ENCODE peak calls at places on chromosomes 12 and 14, in seven cellular contexts. O, R, K, W, B, I and F are unnamed samples.

GRCh38 chr12:7023096-7023495 is 4.8 kb upstream of the LPCAT3 start:
- DNase-seq in O (no peak), K (no peak), B (no peak), W (no peak), I (no peak), R (no peak), F (no peak)

GRCh38 chr12:48817957-48818830 is at the start of gene CACNB3:
- DNase-seq in I (peak), O (peak), B (peak), R (peak), K (peak), W (peak), F (no peak)

GRCh38 chr12:120538281-120539156 is 4.4 kb downstream of the RNF10 start:
- DNase-seq in K (peak), R (peak), I (no peak), O (peak), B (peak), W (no peak), F (no peak)

GRCh38 chr14:90722590-90722989 is 93.6 kb downstream of the TTC7B start:
- DNase-seq in B (no peak), O (no peak), R (no peak), I (no peak), W (no peak), K (no peak), F (no peak)

GRCh38 chr12:113063396-113064350 is 7.1 kb downstream of the DTX1 start:
- DNase-seq in W (no peak), K (no peak), R (no peak), B (no peak), O (no peak), I (no peak), F (no peak)

GRCh38 chr14:101975231-101975630 is 10.9 kb downstream of the DYNC1H1 start:
- DNase-seq in O (no peak), W (no peak), B (no peak), I (no peak), K (no peak), R (no peak), F (no peak)

GRCh38 chr12:108789546-108789945 is 58.2 kb upstream of the CORO1C start:
- DNase-seq in W (no peak), B (no peak), O (no peak), R (no peak), K (no peak), I (no peak), F (no peak)

GRCh38 chr14:99531221-99532096 is 50.2 kb downstream of the CCNK start:
- DNase-seq in R (peak), W (no peak), O (no peak), K (peak), I (peak), B (no peak), F (no peak)

GRCh38 chr12:89525002-89525823 is 617 bp upstream of the GALNT4 start:
- DNase-seq in O (peak), K (peak), B (peak), I (peak), R (no peak), W (no peak), F (no peak)

GRCh38 chr12:52249041-52249461 is 16.0 kb downstream of the KRT7 start:
- DNase-seq in B (no peak), O (no peak), I (no peak), K (peak), R (no peak), W (no peak), F (no peak)

GRCh38 chr12:124780336-124780735 is 83.3 kb downstream of the SCARB1 start:
- DNase-seq in B (no peak), W (no peak), O (no peak), R (no peak), K (no peak), I (peak), F (no peak)

GRCh38 chr12:3704512-3705348 is 48.2 kb downstream of the CRACR2A start:
- DNase-seq in I (no peak), K (peak), B (no peak), R (no peak), O (no peak), W (no peak), F (no peak)

GRCh38 chr14:104289485-104289884 is 151.1 kb downstream of the KIF26A start:
- DNase-seq in W (no peak), O (no peak), R (no peak), B (no peak), I (no peak), K (no peak), F (no peak)

GRCh38 chr12:88142610-88142991 is 494 bp downstream of the TMTC3 start:
- DNase-seq in O (no peak), W (peak), I (peak), K (peak), R (no peak), B (peak), F (no peak)

GRCh38 chr12:20646239-20646827 is 48.8 kb upstream of the SLCO1C1 start:
- DNase-seq in R (peak), I (peak), K (peak), O (peak), W (no peak), B (peak), F (no peak)

GRCh38 chr14:73248294-73248868 is 11.1 kb downstream of the PAPLN start:
- DNase-seq in B (no peak), O (no peak), K (peak), W (no peak), R (peak), I (no peak), F (no peak)

GRCh38 chr12:57479043-57479375 is 657 bp downstream of the ARHGAP9 start:
- DNase-seq in K (no peak), B (no peak), O (no peak), W (no peak), I (no peak), R (no peak), F (no peak)

GRCh38 chr14:87898301-87898700 is 94.7 kb downstream of the GALC start:
- DNase-seq in W (no peak), B (no peak), O (no peak), I (no peak), K (no peak), R (no peak), F (no peak)

GRCh38 chr12:59904874-59905521 is 309.2 kb downstream of the SLC16A7 start:
- DNase-seq in K (peak), B (no peak), W (no peak), I (no peak), R (peak), O (no peak), F (no peak)

GRCh38 chr12:501722-502447 is 42.1 kb downstream of the B4GALNT3 start:
- DNase-seq in K (no peak), R (no peak), O (no peak), B (no peak), W (no peak), I (no peak), F (no peak)

GRCh38 chr12:14896477-14897184 is 11.0 kb upstream of the MGP start:
- DNase-seq in B (no peak), R (no peak), K (peak), I (no peak), W (no peak), O (no peak), F (no peak)

GRCh38 chr14:100532154-100532915 is 54.9 kb downstream of the BEGAIN start:
- DNase-seq in B (no peak), R (no peak), W (no peak), I (no peak), K (peak), O (no peak), F (no peak)

GRCh38 chr12:116539905-116540482 is 19.2 kb upstream of the MAP1LC3B2 start:
- DNase-seq in I (peak), B (no peak), W (no peak), O (no peak), K (peak), R (peak), F (no peak)

GRCh38 chr14:63542231-63542999 is 762 bp downstream of the PPP2R5E start:
- DNase-seq in R (no peak), W (no peak), B (no peak), I (peak), O (no peak), K (peak), F (no peak)